ENCODE peak calls at places on chromosomes 2 and 18, in eight cellular contexts. One of them, this sample, is unnamed.

GRCh38 chr2:136000502-136000901 is 15.1 kb upstream of the DARS1 start:
- DNase-seq in neuronal stem cell: no peak
- DNase-seq in fibroblast of lung: no peak
- DNase-seq in IMR-90: no peak
- DNase-seq in endothelial cell of umbilical vein: peak
- DNase-seq in mammary epithelial cell: no peak
- DNase-seq in H9: no peak
- DNase-seq in mesenchymal stem cell: peak
- DNase-seq in this sample: no peak

GRCh38 chr18:78071146-78071710 is 821.6 kb downstream of the GALR1 start:
- DNase-seq in mesenchymal stem cell: no peak
- DNase-seq in IMR-90: no peak
- DNase-seq in mammary epithelial cell: no peak
- DNase-seq in fibroblast of lung: no peak
- DNase-seq in endothelial cell of umbilical vein: no peak
- DNase-seq in neuronal stem cell: no peak
- DNase-seq in H9: no peak
- DNase-seq in this sample: no peak

GRCh38 chr2:136126021-136126420 is 8.1 kb upstream of the CXCR4 start:
- DNase-seq in mammary epithelial cell: no peak
- DNase-seq in IMR-90: no peak
- DNase-seq in mesenchymal stem cell: no peak
- DNase-seq in endothelial cell of umbilical vein: no peak
- DNase-seq in fibroblast of lung: no peak
- DNase-seq in H9: no peak
- DNase-seq in neuronal stem cell: no peak
- DNase-seq in this sample: peak

GRCh38 chr2:79219383-79219988 is 59.9 kb upstream of the REG3A start:
- DNase-seq in neuronal stem cell: peak
- DNase-seq in mesenchymal stem cell: peak
- DNase-seq in IMR-90: peak
- DNase-seq in fibroblast of lung: peak
- DNase-seq in mammary epithelial cell: peak
- DNase-seq in H9: peak
- DNase-seq in endothelial cell of umbilical vein: peak
- DNase-seq in this sample: peak

GRCh38 chr2:203544402-203544801 is 9.3 kb upstream of the RAPH1 start:
- DNase-seq in neuronal stem cell: no peak
- DNase-seq in H9: no peak
- DNase-seq in endothelial cell of umbilical vein: no peak
- DNase-seq in mesenchymal stem cell: no peak
- DNase-seq in fibroblast of lung: no peak
- DNase-seq in mammary epithelial cell: no peak
- DNase-seq in IMR-90: no peak
- DNase-seq in this sample: no peak

GRCh38 chr18:48293954-48294893 is 115.0 kb downstream of the ZBTB7C start:
- DNase-seq in endothelial cell of umbilical vein: no peak
- DNase-seq in fibroblast of lung: no peak
- DNase-seq in H9: no peak
- DNase-seq in mammary epithelial cell: peak
- DNase-seq in mesenchymal stem cell: no peak
- DNase-seq in IMR-90: no peak
- DNase-seq in neuronal stem cell: no peak
- DNase-seq in this sample: no peak

GRCh38 chr18:55406374-55407045 is 181.5 kb downstream of the TCF4 start:
- DNase-seq in H9: no peak
- DNase-seq in IMR-90: no peak
- DNase-seq in mesenchymal stem cell: no peak
- DNase-seq in endothelial cell of umbilical vein: no peak
- DNase-seq in fibroblast of lung: no peak
- DNase-seq in neuronal stem cell: no peak
- DNase-seq in mammary epithelial cell: no peak
- DNase-seq in this sample: no peak

GRCh38 chr2:216574586-216574985 is 58.6 kb upstream of the IGFBP2 start:
- DNase-seq in H9: no peak
- DNase-seq in neuronal stem cell: no peak
- DNase-seq in fibroblast of lung: no peak
- DNase-seq in endothelial cell of umbilical vein: no peak
- DNase-seq in IMR-90: no peak
- DNase-seq in mesenchymal stem cell: no peak
- DNase-seq in mammary epithelial cell: no peak
- DNase-seq in this sample: no peak

GRCh38 chr2:189576361-189576760 is 4.2 kb downstream of the SLC40A1 start:
- DNase-seq in mesenchymal stem cell: no peak
- DNase-seq in mammary epithelial cell: no peak
- DNase-seq in endothelial cell of umbilical vein: no peak
- DNase-seq in H9: no peak
- DNase-seq in IMR-90: no peak
- DNase-seq in neuronal stem cell: no peak
- DNase-seq in fibroblast of lung: no peak
- DNase-seq in this sample: no peak

GRCh38 chr2:188291142-188291616 is 495 bp upstream of the GULP1 start:
- DNase-seq in mesenchymal stem cell: peak
- DNase-seq in H9: no peak
- DNase-seq in IMR-90: peak
- DNase-seq in mammary epithelial cell: no peak
- DNase-seq in neuronal stem cell: no peak
- DNase-seq in fibroblast of lung: peak
- DNase-seq in endothelial cell of umbilical vein: peak
- DNase-seq in this sample: peak
- H2AFZ ChIP-seq in mesenchymal stem cell: peak
- H2AFZ ChIP-seq in H9: no peak
- H2AFZ ChIP-seq in IMR-90: peak
- H2AFZ ChIP-seq in mammary epithelial cell: peak
- H2AFZ ChIP-seq in neuronal stem cell: peak
- H2AFZ ChIP-seq in fibroblast of lung: peak
- H2AFZ ChIP-seq in endothelial cell of umbilical vein: peak
- H2AFZ ChIP-seq in this sample: peak

GRCh38 chr18:7196421-7196820 is 34.5 kb upstream of the LRRC30 start:
- DNase-seq in endothelial cell of umbilical vein: no peak
- DNase-seq in IMR-90: no peak
- DNase-seq in fibroblast of lung: no peak
- DNase-seq in H9: peak
- DNase-seq in mesenchymal stem cell: no peak
- DNase-seq in mammary epithelial cell: peak
- DNase-seq in neuronal stem cell: no peak
- DNase-seq in this sample: no peak

GRCh38 chr18:7202119-7202680 is 28.7 kb upstream of the LRRC30 start:
- DNase-seq in H9: no peak
- DNase-seq in endothelial cell of umbilical vein: no peak
- DNase-seq in fibroblast of lung: no peak
- DNase-seq in IMR-90: no peak
- DNase-seq in neuronal stem cell: no peak
- DNase-seq in mammary epithelial cell: no peak
- DNase-seq in mesenchymal stem cell: no peak
- DNase-seq in this sample: no peak

GRCh38 chr18:7201096-7201495 is 29.8 kb upstream of the LRRC30 start:
- DNase-seq in IMR-90: no peak
- DNase-seq in fibroblast of lung: no peak
- DNase-seq in neuronal stem cell: no peak
- DNase-seq in endothelial cell of umbilical vein: no peak
- DNase-seq in mammary epithelial cell: no peak
- DNase-seq in mesenchymal stem cell: no peak
- DNase-seq in H9: no peak
- DNase-seq in this sample: no peak

DNA sequence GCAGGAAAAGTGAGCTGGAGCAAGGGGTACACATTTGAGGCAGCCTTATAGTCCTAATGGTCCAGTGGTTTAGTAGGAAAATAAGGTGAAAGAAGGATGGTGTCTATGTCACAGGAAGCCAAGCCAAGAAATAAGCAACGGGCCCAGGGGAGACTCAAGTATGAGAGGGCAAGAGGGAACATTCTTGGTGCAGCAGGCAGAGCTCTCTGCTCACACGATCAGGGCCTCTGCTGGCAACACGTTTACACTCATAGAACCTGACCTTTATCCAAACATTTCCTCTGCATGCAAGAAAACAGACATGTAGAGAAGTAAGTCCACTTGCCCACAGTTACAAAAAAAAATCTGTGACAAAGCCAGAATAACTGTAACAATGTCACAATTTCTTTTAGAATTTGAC is 32.6 kb upstream of the LRRC30 start:
- DNase-seq in fibroblast of lung: no peak
- DNase-seq in IMR-90: no peak
- DNase-seq in H9: no peak
- DNase-seq in neuronal stem cell: no peak
- DNase-seq in mammary epithelial cell: no peak
- DNase-seq in endothelial cell of umbilical vein: no peak
- DNase-seq in mesenchymal stem cell: no peak
- DNase-seq in this sample: no peak
- H2AFZ ChIP-seq in fibroblast of lung: no peak
- H2AFZ ChIP-seq in IMR-90: no peak
- H2AFZ ChIP-seq in H9: no peak
- H2AFZ ChIP-seq in neuronal stem cell: no peak
- H2AFZ ChIP-seq in mammary epithelial cell: no peak
- H2AFZ ChIP-seq in endothelial cell of umbilical vein: no peak
- H2AFZ ChIP-seq in mesenchymal stem cell: no peak
- H2AFZ ChIP-seq in this sample: no peak

DNA sequence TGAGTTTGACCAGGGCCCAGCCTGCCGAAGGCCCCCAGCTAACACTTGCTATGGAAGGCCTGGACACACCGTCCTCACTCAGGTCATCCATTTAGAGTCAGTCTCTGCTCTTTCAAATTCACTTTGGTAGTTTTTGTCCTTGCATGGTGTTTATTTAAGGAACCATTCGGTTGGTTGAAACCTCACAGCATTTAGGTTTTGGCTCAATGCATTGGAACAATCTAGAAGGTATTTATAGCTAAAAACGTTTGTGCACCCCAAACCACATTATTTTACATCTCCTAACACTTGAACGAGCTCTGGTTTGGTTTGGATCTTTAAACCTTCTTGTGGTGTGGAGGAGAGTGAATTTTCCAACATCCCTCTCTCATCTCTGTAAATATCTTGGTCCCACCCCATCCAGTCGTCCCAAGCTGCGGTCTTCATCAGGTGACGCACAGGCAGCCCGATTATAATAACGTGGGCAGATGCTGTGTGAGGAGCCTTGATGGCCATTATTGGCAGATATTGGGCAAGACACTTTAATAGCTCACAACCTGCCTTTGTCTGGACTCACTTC is 287.9 kb downstream of the LPIN1 start:
- DNase-seq in endothelial cell of umbilical vein: no peak
- DNase-seq in IMR-90: no peak
- DNase-seq in neuronal stem cell: no peak
- DNase-seq in mammary epithelial cell: no peak
- DNase-seq in H9: no peak
- DNase-seq in fibroblast of lung: no peak
- DNase-seq in mesenchymal stem cell: no peak
- DNase-seq in this sample: no peak
- H2AFZ ChIP-seq in endothelial cell of umbilical vein: no peak
- H2AFZ ChIP-seq in IMR-90: no peak
- H2AFZ ChIP-seq in neuronal stem cell: no peak
- H2AFZ ChIP-seq in mammary epithelial cell: no peak
- H2AFZ ChIP-seq in H9: no peak
- H2AFZ ChIP-seq in fibroblast of lung: no peak
- H2AFZ ChIP-seq in mesenchymal stem cell: no peak
- H2AFZ ChIP-seq in this sample: no peak

GRCh38 chr2:152061383-152061782 is 37.5 kb downstream of the CACNB4 start:
- DNase-seq in mesenchymal stem cell: no peak
- DNase-seq in mammary epithelial cell: no peak
- DNase-seq in endothelial cell of umbilical vein: no peak
- DNase-seq in neuronal stem cell: no peak
- DNase-seq in H9: no peak
- DNase-seq in fibroblast of lung: no peak
- DNase-seq in IMR-90: no peak
- DNase-seq in this sample: no peak

GRCh38 chr2:152063325-152063924 is 35.4 kb downstream of the CACNB4 start:
- DNase-seq in mammary epithelial cell: no peak
- DNase-seq in neuronal stem cell: no peak
- DNase-seq in H9: no peak
- DNase-seq in IMR-90: no peak
- DNase-seq in fibroblast of lung: no peak
- DNase-seq in mesenchymal stem cell: no peak
- DNase-seq in endothelial cell of umbilical vein: no peak
- DNase-seq in this sample: no peak

GRCh38 chr2:152058655-152059054 is 40.2 kb downstream of the CACNB4 start:
- DNase-seq in mesenchymal stem cell: no peak
- DNase-seq in fibroblast of lung: no peak
- DNase-seq in endothelial cell of umbilical vein: no peak
- DNase-seq in IMR-90: no peak
- DNase-seq in mammary epithelial cell: no peak
- DNase-seq in neuronal stem cell: no peak
- DNase-seq in H9: no peak
- DNase-seq in this sample: no peak

GRCh38 chr2:152065945-152066344 is 32.9 kb downstream of the CACNB4 start:
- DNase-seq in endothelial cell of umbilical vein: no peak
- DNase-seq in H9: no peak
- DNase-seq in IMR-90: no peak
- DNase-seq in neuronal stem cell: no peak
- DNase-seq in mesenchymal stem cell: no peak
- DNase-seq in mammary epithelial cell: no peak
- DNase-seq in fibroblast of lung: no peak
- DNase-seq in this sample: no peak

DNA sequence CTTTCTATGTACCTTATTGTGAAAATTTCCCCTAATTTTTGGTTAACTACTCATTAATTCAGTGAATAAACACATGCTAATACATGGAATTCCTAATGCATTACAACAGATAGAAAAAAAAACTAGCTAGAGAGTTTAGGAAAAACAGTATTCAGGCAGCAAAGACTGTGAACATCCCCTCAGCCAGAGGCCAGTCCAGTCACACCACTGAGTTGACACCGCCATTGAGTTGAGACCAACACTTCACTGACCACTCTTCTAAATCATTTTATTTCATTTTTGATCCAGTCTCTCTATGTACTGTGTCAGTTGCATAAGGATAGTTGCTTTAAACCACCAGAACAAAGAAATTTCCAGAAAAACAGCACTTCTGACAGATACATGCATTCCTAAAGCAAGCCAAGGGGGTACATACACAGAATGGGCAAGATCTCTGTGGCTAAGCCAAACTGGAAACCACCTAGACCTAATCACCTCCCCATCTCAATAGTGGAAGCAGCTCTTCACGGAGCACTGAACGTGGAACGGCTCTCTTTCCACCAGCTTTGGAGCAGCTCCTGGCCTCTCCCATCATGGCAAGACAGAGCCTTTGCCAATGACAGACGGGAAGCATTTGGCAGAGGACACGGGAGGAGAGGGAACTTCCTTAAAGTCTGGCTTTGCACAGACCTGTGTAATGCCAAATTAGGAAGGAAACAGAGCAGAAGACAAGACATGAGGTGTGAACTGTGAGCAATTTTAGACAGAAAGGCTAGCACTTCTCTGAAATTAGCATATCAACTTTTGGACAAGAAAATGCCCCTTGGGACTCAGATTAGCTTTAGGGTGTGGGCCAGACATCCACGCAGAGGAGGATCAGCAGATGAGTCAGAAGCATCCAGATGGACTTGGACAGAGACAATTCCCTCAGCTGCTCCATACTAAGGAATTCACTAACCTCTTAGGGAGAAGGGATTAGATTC is 36.4 kb downstream of the CACNB4 start:
- DNase-seq in H9: no peak
- DNase-seq in fibroblast of lung: peak
- DNase-seq in endothelial cell of umbilical vein: no peak
- DNase-seq in IMR-90: peak
- DNase-seq in neuronal stem cell: no peak
- DNase-seq in mesenchymal stem cell: peak
- DNase-seq in mammary epithelial cell: peak
- DNase-seq in this sample: no peak
- H2AFZ ChIP-seq in H9: no peak
- H2AFZ ChIP-seq in fibroblast of lung: no peak
- H2AFZ ChIP-seq in endothelial cell of umbilical vein: no peak
- H2AFZ ChIP-seq in IMR-90: peak
- H2AFZ ChIP-seq in neuronal stem cell: no peak
- H2AFZ ChIP-seq in mesenchymal stem cell: no peak
- H2AFZ ChIP-seq in mammary epithelial cell: no peak
- H2AFZ ChIP-seq in this sample: no peak

GRCh38 chr18:76451475-76452331 is 43.3 kb downstream of the ZNF516 start:
- DNase-seq in H9: peak
- DNase-seq in neuronal stem cell: peak
- DNase-seq in mesenchymal stem cell: peak
- DNase-seq in mammary epithelial cell: no peak
- DNase-seq in fibroblast of lung: no peak
- DNase-seq in endothelial cell of umbilical vein: peak
- DNase-seq in IMR-90: no peak
- DNase-seq in this sample: peak
- H2AFZ ChIP-seq in H9: no peak
- H2AFZ ChIP-seq in neuronal stem cell: peak
- H2AFZ ChIP-seq in mesenchymal stem cell: no peak
- H2AFZ ChIP-seq in mammary epithelial cell: peak
- H2AFZ ChIP-seq in fibroblast of lung: peak
- H2AFZ ChIP-seq in endothelial cell of umbilical vein: peak
- H2AFZ ChIP-seq in IMR-90: peak
- H2AFZ ChIP-seq in this sample: no peak